ENCODE peak calls at places on chromosomes 5 and 9, in five cellular contexts. J is HFF-Myc, K is NCI-H1694, X is NCI-H2171, Y is fibroblast of mammary gland. W is an unnamed sample.

GRCh38 chr9:81083062-81083461 is 606.3 kb downstream of the TLE1 start:
- DNase-seq in Y (peak), K (no peak), X (no peak), J (no peak), W (no peak)

GRCh38 chr5:139733698-139734491 is 61.7 kb upstream of the PSD2 start:
- DNase-seq in K (no peak), J (no peak), Y (no peak), X (no peak), W (no peak)

GRCh38 chr5:170503970-170504525 is at the start of gene KCNIP1:
- DNase-seq in J (no peak), K (no peak), X (no peak), Y (no peak), W (no peak)

GRCh38 chr9:93302586-93303257 is 118.8 kb downstream of the WNK2 start:
- DNase-seq in K (peak), Y (peak), X (peak), J (peak), W (no peak)

GRCh38 chr5:163571755-163572154 is 66.3 kb downstream of the MAT2B start:
- DNase-seq in K (peak), X (no peak), Y (peak), J (peak), W (peak)

GRCh38 chr5:72246954-72247442 is 73.0 kb downstream of the MRPS27 start:
- DNase-seq in K (no peak), Y (peak), X (no peak), J (no peak), W (no peak)

GRCh38 chr5:114438471-114438870 is 76.6 kb downstream of the KCNN2 start:
- DNase-seq in J (no peak), K (no peak), X (no peak), Y (no peak), W (no peak)

GRCh38 chr9:94997727-94998126 is 271.2 kb downstream of the AOPEP start:
- DNase-seq in J (no peak), Y (no peak), X (no peak), K (no peak), W (no peak)

GRCh38 chr5:146965781-146966659 is 87.5 kb upstream of the PPP2R2B start:
- DNase-seq in Y (peak), K (peak), J (peak), X (peak), W (peak)

GRCh38 chr5:41408676-41409443 is 101.5 kb downstream of the PLCXD3 start:
- DNase-seq in Y (peak), J (no peak), K (no peak), X (no peak), W (no peak)

GRCh38 chr5:163309850-163310365 is 127.5 kb upstream of the CCNG1 start:
- DNase-seq in X (no peak), Y (no peak), K (no peak), J (no peak), W (no peak)

GRCh38 chr9:85524531-85524930 is 217.2 kb downstream of the AGTPBP1 start:
- DNase-seq in K (no peak), X (no peak), J (no peak), Y (no peak), W (no peak)